ENCODE peak calls at places on chromosome 4, in nine cellular contexts. Y, A, W, C, Z, Q, O, M and N are unnamed samples.

GRCh38 chr4:7771541-7772507 is 167.8 kb downstream of the AFAP1 start:
- DNase-seq in Y (no peak), A (no peak), W (no peak), C (no peak), Z (no peak), Q (no peak), O (no peak), M (no peak), N (no peak)

GRCh38 chr4:946517-947471 is 14.5 kb downstream of the TMEM175 start:
- DNase-seq in Y (no peak), A (peak), W (no peak), C (no peak), Z (no peak), Q (no peak), O (no peak), M (no peak), N (no peak)

GRCh38 chr4:151641167-151641566 is 119.6 kb downstream of the GATB start:
- DNase-seq in Y (no peak), A (no peak), W (no peak), C (no peak), Z (no peak), Q (peak), O (no peak), M (no peak), N (no peak)

GRCh38 chr4:130233377-130234047 is 1137.6 kb downstream of the C4orf33 start:
- DNase-seq in Y (peak), A (no peak), W (no peak), C (no peak), Z (no peak), Q (peak), O (no peak), M (no peak), N (no peak)

GRCh38 chr4:123776267-123776666 is 379.7 kb downstream of the SPRY1 start:
- DNase-seq in Y (peak), A (no peak), W (no peak), C (no peak), Z (no peak), Q (no peak), O (no peak), M (no peak), N (no peak)

GRCh38 chr4:111020961-111021360 is 398.1 kb upstream of the PITX2 start:
- DNase-seq in Y (no peak), A (no peak), W (no peak), C (no peak), Z (no peak), Q (no peak), O (no peak), M (no peak), N (peak)

GRCh38 chr4:10524196-10524833 is 67.1 kb upstream of the ZNF518B start:
- DNase-seq in Y (no peak), A (no peak), W (no peak), C (no peak), Z (no peak), Q (no peak), O (no peak), M (no peak), N (no peak)

GRCh38 chr4:25938251-25939186 is 24.5 kb downstream of the SMIM20 start:
- DNase-seq in Y (no peak), A (no peak), W (peak), C (no peak), Z (no peak), Q (peak), O (no peak), M (no peak), N (no peak)

GRCh38 chr4:52852041-52852440 is 10.1 kb upstream of the RASL11B start:
- DNase-seq in Y (no peak), A (no peak), W (no peak), C (no peak), Z (no peak), Q (no peak), O (no peak), M (no peak), N (no peak)